ENCODE peak calls at places on chromosome 14, in seven cellular contexts. A is colonic mucosa; O is suprapubic skin; I is CD8-positive, alpha-beta T cell; W is tibial nerve; B is pancreas; N is Peyer's patch. G is an unnamed sample.

GRCh38 chr14:89085154-89086059 is 261.0 kb downstream of the TTC8 start:
- DNase-seq in A (no peak), O (no peak), I (no peak), W (peak; percentile 8), B (no peak), N (no peak), G (no peak)

GRCh38 chr14:64504897-64505771 is 564 bp downstream of the ZBTB1 start:
- DNase-seq in A (peak; percentile 92), O (peak; percentile 95), I (peak; percentile 82), W (peak; percentile 84), B (peak; percentile 88), N (peak; percentile 95), G (peak; percentile 91)

GRCh38 chr14:106372870-106373657 is 846.7 kb downstream of the TMEM121 start:
- DNase-seq in A (peak; percentile 57), O (no peak), I (peak; percentile 81), W (peak; percentile 12), B (peak; percentile 76), N (peak; percentile 90), G (peak; percentile 12)

GRCh38 chr14:53571589-53571988 is 385.0 kb downstream of the BMP4 start:
- DNase-seq in A (no peak), O (no peak), I (no peak), W (no peak), B (no peak), N (no peak), G (no peak)

GRCh38 chr14:81331229-81332026 is 68.7 kb downstream of the STON2 start:
- DNase-seq in A (no peak), O (no peak), I (no peak), W (no peak), B (no peak), N (no peak), G (no peak)

GRCh38 chr14:89936654-89937185 is 17.8 kb downstream of the EFCAB11 start:
- DNase-seq in A (no peak), O (no peak), I (no peak), W (no peak), B (no peak), N (no peak), G (no peak)

GRCh38 chr14:21098134-21098891 is at the start of gene ZNF219:
- DNase-seq in A (peak; percentile 85), O (peak; percentile 85), I (peak; percentile 36), W (peak; percentile 47), B (peak; percentile 65), N (peak; percentile 73), G (peak; percentile 83)

GRCh38 chr14:104882991-104883660 is 18.1 kb downstream of the CEP170B start:
- DNase-seq in A (no peak), O (no peak), I (no peak), W (no peak), B (no peak), N (no peak), G (no peak)

GRCh38 chr14:85447883-85448282 is 82.1 kb upstream of the FLRT2 start:
- DNase-seq in A (no peak), O (no peak), I (no peak), W (no peak), B (no peak), N (no peak), G (no peak)

GRCh38 chr14:51424041-51424440 is 184.0 kb downstream of the TMX1 start:
- DNase-seq in A (no peak), O (no peak), I (no peak), W (no peak), B (no peak), N (no peak), G (no peak)

GRCh38 chr14:102910442-102910841 is 12.0 kb upstream of the AMN start:
- DNase-seq in A (no peak), O (peak; percentile 70), I (no peak), W (no peak), B (no peak), N (no peak), G (no peak)

GRCh38 chr14:37118673-37119366 is 53.6 kb downstream of the SLC25A21 start:
- DNase-seq in A (no peak), O (no peak), I (no peak), W (no peak), B (no peak), N (no peak), G (no peak)

GRCh38 chr14:76954371-76954770 is 74.1 kb downstream of the IRF2BPL start:
- DNase-seq in A (no peak), O (no peak), I (no peak), W (no peak), B (no peak), N (no peak), G (no peak)

GRCh38 chr14:71716371-71716770 is 215.9 kb upstream of the RGS6 start:
- DNase-seq in A (no peak), O (no peak), I (no peak), W (no peak), B (no peak), N (no peak), G (no peak)

GRCh38 chr14:61573321-61573720 is 122.0 kb upstream of the HIF1A start:
- DNase-seq in A (no peak), O (no peak), I (no peak), W (no peak), B (no peak), N (no peak), G (no peak)

GRCh38 chr14:103594265-103594664 is 31.5 kb downstream of the COA8 start:
- DNase-seq in A (no peak), O (no peak), I (no peak), W (peak; percentile 26), B (peak; percentile 53), N (no peak), G (peak; percentile 67)

GRCh38 chr14:106318700-106319099 is 792.3 kb downstream of the TMEM121 start:
- DNase-seq in A (no peak), O (no peak), I (peak; percentile 53), W (no peak), B (no peak), N (peak; percentile 54), G (no peak)

GRCh38 chr14:67263499-67264149 is 22.4 kb downstream of the PALS1 start:
- DNase-seq in A (no peak), O (no peak), I (no peak), W (no peak), B (no peak), N (no peak), G (no peak)

GRCh38 chr14:73655851-73656250 is 11.1 kb downstream of the DNAL1 start:
- DNase-seq in A (no peak), O (no peak), I (no peak), W (no peak), B (no peak), N (no peak), G (no peak)

GRCh38 chr14:76768201-76768656 is 7.0 kb downstream of the VASH1 start:
- DNase-seq in A (peak; percentile 34), O (peak; percentile 76), I (peak; percentile 69), W (peak; percentile 15), B (no peak), N (peak; percentile 76), G (no peak)

GRCh38 chr14:106308839-106309389 is 782.5 kb downstream of the TMEM121 start:
- DNase-seq in A (peak; percentile 49), O (no peak), I (peak; percentile 73), W (no peak), B (peak; percentile 42), N (peak; percentile 68), G (no peak)

GRCh38 chr14:100621806-100622205 is 34.6 kb upstream of the BEGAIN start:
- DNase-seq in A (peak; percentile 21), O (peak; percentile 71), I (peak; percentile 2), W (no peak), B (no peak), N (peak; percentile 45), G (no peak)

GRCh38 chr14:102212356-102212755 is 72.7 kb downstream of the WDR20 start:
- DNase-seq in A (no peak), O (no peak), I (no peak), W (no peak), B (no peak), N (no peak), G (no peak)

DNA sequence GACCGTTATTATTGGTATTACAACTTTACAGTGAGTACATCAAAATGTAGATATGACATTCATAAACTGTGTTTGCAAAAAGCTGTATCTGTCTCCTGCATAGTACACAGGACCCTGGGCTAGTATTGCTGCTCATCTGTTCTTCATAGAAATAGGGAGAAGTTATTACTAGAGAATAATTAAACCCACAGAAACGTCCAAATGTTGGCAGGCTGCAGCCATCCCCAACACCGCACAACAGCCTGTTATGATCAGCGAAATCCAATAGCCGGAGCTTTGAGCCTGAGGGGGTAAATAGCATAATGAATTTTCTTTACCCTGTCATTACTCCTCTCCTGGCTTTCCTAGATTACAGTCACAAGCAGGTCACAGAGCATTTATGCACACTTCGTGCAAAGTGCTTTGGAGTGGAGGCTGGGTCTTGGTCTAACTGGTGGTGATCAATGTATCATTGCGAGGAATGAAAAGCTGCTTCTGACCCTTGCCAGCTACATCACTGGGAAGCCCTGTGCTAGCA is 178.1 kb downstream of the DACT1 start:
- DNase-seq in A (no peak), O (no peak), I (no peak), W (no peak), B (no peak), N (no peak), G (no peak)
- H3K27ac ChIP-seq in A (no peak overlapping the region), O (no peak overlapping the region), I (no peak overlapping the region), W (no peak overlapping the region), B (no peak overlapping the region), N (no peak overlapping the region), G (no peak overlapping the region)

GRCh38 chr14:94177806-94178205 is 3.7 kb downstream of the PPP4R4 start:
- DNase-seq in A (no peak), O (no peak), I (no peak), W (no peak), B (no peak), N (no peak), G (no peak)
- H3K27ac ChIP-seq in A (no peak overlapping the region), O (no peak overlapping the region), I (no peak overlapping the region), W (no peak overlapping the region), B (no peak overlapping the region), N (no peak overlapping the region), G (no peak overlapping the region)

GRCh38 chr14:91012050-91012449 is 48.4 kb downstream of the RPS6KA5 start:
- DNase-seq in A (no peak), O (no peak), I (no peak), W (no peak), B (no peak), N (no peak), G (no peak)
- H3K27ac ChIP-seq in A (no peak overlapping the region), O (no peak overlapping the region), I (no peak overlapping the region), W (no peak overlapping the region), B (no peak overlapping the region), N (no peak overlapping the region), G (no peak overlapping the region)

GRCh38 chr14:55336691-55337090 is 65.5 kb downstream of the FBXO34 start:
- DNase-seq in A (no peak), O (no peak), I (no peak), W (no peak), B (no peak), N (no peak), G (no peak)

GRCh38 chr14:55336161-55336560 is 64.9 kb downstream of the FBXO34 start:
- DNase-seq in A (no peak), O (no peak), I (no peak), W (no peak), B (no peak), N (peak; percentile 55), G (no peak)

GRCh38 chr14:55333785-55334485 is 62.7 kb downstream of the FBXO34 start:
- DNase-seq in A (no peak), O (no peak), I (no peak), W (no peak), B (no peak), N (peak; percentile 61), G (no peak)

GRCh38 chr14:55329999-55330710 is 58.9 kb downstream of the FBXO34 start:
- DNase-seq in A (no peak), O (no peak), I (peak; percentile 13), W (no peak), B (no peak), N (no peak), G (no peak)

GRCh38 chr14:55332654-55333570 is 61.7 kb downstream of the FBXO34 start:
- DNase-seq in A (no peak), O (no peak), I (no peak), W (no peak), B (no peak), N (no peak), G (no peak)
- H3K27ac ChIP-seq in A (peak overlapping the region; percentile 37), O (no peak overlapping the region), I (peak overlapping the region; percentile 12), W (peak overlapping the region; percentile 36), B (no peak overlapping the region), N (peak overlapping the region; percentile 71), G (peak overlapping the region; percentile 16)